ENCODE peak calls at places on chromosome 11, in eight cellular contexts. S is cardiac fibroblast, B is ELR, F is NCI-H1436, M is EH, L is HFFc6, G is cardiac muscle cell, O is kidney tubule cell. C is an unnamed sample.

GRCh38 chr11:73386026-73386425 is 9.8 kb downstream of the RELT start:
- DNase-seq in S (no peak), B (no peak), F (no peak), M (no peak), L (no peak), G (no peak), O (no peak), C (no peak)

GRCh38 chr11:29984544-29984943 is 32.3 kb downstream of the KCNA4 start:
- DNase-seq in S (no peak), B (no peak), F (no peak), M (no peak), L (no peak), G (no peak), O (no peak), C (no peak)

GRCh38 chr11:87491381-87491780 is 453.6 kb downstream of the TMEM135 start:
- DNase-seq in S (no peak), B (no peak), F (no peak), M (no peak), L (no peak), G (no peak), O (no peak), C (no peak)

GRCh38 chr11:102318469-102318868 is 1.2 kb downstream of the BIRC3 start:
- DNase-seq in S (no peak), B (peak), F (no peak), M (peak), L (no peak), G (no peak), O (peak), C (peak)

GRCh38 chr11:85299247-85299646 is 327.9 kb downstream of the DLG2 start:
- DNase-seq in S (no peak), B (no peak), F (no peak), M (no peak), L (no peak), G (no peak), O (peak), C (no peak)

GRCh38 chr11:80593981-80594380 is 1153.2 kb upstream of the TENM4 start:
- DNase-seq in S (peak), B (no peak), F (no peak), M (no peak), L (no peak), G (no peak), O (peak), C (peak)

GRCh38 chr11:79116600-79116999 is 324.2 kb downstream of the TENM4 start:
- DNase-seq in S (no peak), B (no peak), F (no peak), M (no peak), L (peak), G (no peak), O (peak), C (no peak)

GRCh38 chr11:75524576-75525432 is 937 bp downstream of the GDPD5 start:
- DNase-seq in S (peak), B (peak), F (no peak), M (peak), L (no peak), G (peak), O (peak), C (no peak)

C was measured in NCI-H226.